ENCODE peak calls at places on chromosomes 2 and 18, in seven cellular contexts. X, F, S, L, N, Q and I are unnamed samples.

GRCh38 chr2:134466141-134466540 is 212.3 kb downstream of the MGAT5 start:
- DNase-seq in X (no peak), F (no peak), S (peak; percentile 17), L (peak; percentile 28), N (no peak), Q (no peak), I (no peak)

GRCh38 chr2:73986085-73986680 is 1.5 kb downstream of the TET3 start:
- DNase-seq in X (no peak), F (no peak), S (no peak), L (no peak), N (no peak), Q (no peak), I (no peak)

GRCh38 chr2:234951386-234952269 is at the start of gene SH3BP4:
- DNase-seq in X (peak; percentile 74), F (no peak), S (peak; percentile 53), L (peak; percentile 46), N (peak; percentile 81), Q (peak; percentile 30), I (peak; percentile 92)

GRCh38 chr18:62522178-62522509 is 681 bp upstream of the ZCCHC2 start:
- DNase-seq in X (no peak), F (no peak), S (no peak), L (no peak), N (no peak), Q (no peak), I (no peak)

GRCh38 chr18:6257950-6258349 is 156.8 kb downstream of the L3MBTL4 start:
- DNase-seq in X (no peak), F (no peak), S (no peak), L (no peak), N (no peak), Q (no peak), I (no peak)

GRCh38 chr2:128215897-128216645 is 102.6 kb downstream of the HS6ST1 start:
- DNase-seq in X (no peak), F (no peak), S (no peak), L (no peak), N (peak; percentile 57), Q (no peak), I (no peak)

GRCh38 chr2:119950966-119951365 is 61.9 kb upstream of the EPB41L5 start:
- DNase-seq in X (peak; percentile 20), F (no peak), S (peak; percentile 21), L (no peak), N (no peak), Q (no peak), I (no peak)

GRCh38 chr2:36811071-36811470 is 114.6 kb downstream of the VIT start:
- DNase-seq in X (no peak), F (no peak), S (no peak), L (no peak), N (no peak), Q (no peak), I (no peak)

GRCh38 chr2:16129716-16130540 is 189.6 kb downstream of the MYCN start:
- DNase-seq in X (no peak), F (no peak), S (no peak), L (no peak), N (no peak), Q (no peak), I (no peak)

GRCh38 chr18:55582325-55582724 is 5.7 kb downstream of the TCF4 start:
- DNase-seq in X (peak; percentile 15), F (no peak), S (no peak), L (no peak), N (no peak), Q (no peak), I (no peak)

GRCh38 chr2:240053173-240054155 is at the start of gene OR6B3:
- DNase-seq in X (no peak), F (no peak), S (no peak), L (no peak), N (no peak), Q (no peak), I (no peak)

GRCh38 chr2:68357608-68358337 is 7.3 kb upstream of the PLEK start:
- DNase-seq in X (peak; percentile 80), F (no peak), S (peak; percentile 70), L (no peak), N (peak; percentile 33), Q (peak; percentile 4), I (peak; percentile 11)

GRCh38 chr2:96527990-96528679 is 8.4 kb upstream of the ARID5A start:
- DNase-seq in X (peak; percentile 49), F (no peak), S (peak; percentile 38), L (no peak), N (no peak), Q (no peak), I (no peak)

GRCh38 chr2:79596403-79596802 is 83.6 kb downstream of the CTNNA2 start:
- DNase-seq in X (no peak), F (no peak), S (no peak), L (no peak), N (no peak), Q (no peak), I (no peak)

GRCh38 chr2:190043441-190043840 is 19.1 kb downstream of the MSTN start:
- DNase-seq in X (peak; percentile 12), F (no peak), S (peak; percentile 52), L (no peak), N (no peak), Q (no peak), I (no peak)

GRCh38 chr2:205280630-205281225 is 401.6 kb upstream of the NRP2 start:
- DNase-seq in X (no peak), F (no peak), S (no peak), L (no peak), N (no peak), Q (no peak), I (no peak)

GRCh38 chr2:233413529-233414272 is 59.4 kb downstream of the DGKD start:
- DNase-seq in X (no peak), F (peak; percentile 63), S (peak; percentile 70), L (peak; percentile 50), N (peak; percentile 69), Q (peak; percentile 85), I (peak; percentile 17)

GRCh38 chr18:63366270-63366990 is 576 bp downstream of the KDSR start:
- DNase-seq in X (peak; percentile 68), F (no peak), S (peak; percentile 70), L (peak; percentile 21), N (peak; percentile 70), Q (no peak), I (peak; percentile 49)